ENCODE peak calls at places on chromosomes 5 and 9, in six cellular contexts. C, Y, T, O, B and K are unnamed samples.

GRCh38 chr5:176543428-176544182 is 5.5 kb upstream of the CDHR2 start:
- DNase-seq in C (peak), Y (peak), T (peak), O (no peak), B (peak), K (peak)

GRCh38 chr9:36189978-36190377 is 743 bp upstream of the CLTA start:
- DNase-seq in C (no peak), Y (no peak), T (no peak), O (no peak), B (no peak), K (no peak)

GRCh38 chr9:100217536-100217935 is 118.5 kb downstream of the INVS start:
- DNase-seq in C (no peak), Y (no peak), T (no peak), O (no peak), B (no peak), K (no peak)

GRCh38 chr5:54764102-54764501 is 221.3 kb downstream of the ESM1 start:
- DNase-seq in C (no peak), Y (no peak), T (no peak), O (no peak), B (no peak), K (no peak)

GRCh38 chr5:147966326-147966725 is 60.0 kb upstream of the C5orf46 start:
- DNase-seq in C (no peak), Y (no peak), T (no peak), O (no peak), B (no peak), K (no peak)

GRCh38 chr9:80144856-80145255 is 573.1 kb downstream of the TLE4 start:
- DNase-seq in C (no peak), Y (no peak), T (no peak), O (no peak), B (no peak), K (no peak)

GRCh38 chr9:38181216-38181615 is 112.2 kb upstream of the SHB start:
- DNase-seq in C (no peak), Y (no peak), T (no peak), O (no peak), B (no peak), K (no peak)

GRCh38 chr5:68027519-68027918 is 188.0 kb upstream of the PIK3R1 start:
- DNase-seq in C (no peak), Y (no peak), T (no peak), O (no peak), B (no peak), K (no peak)

GRCh38 chr9:75033789-75034473 is 5.8 kb upstream of the CARNMT1 start:
- DNase-seq in C (no peak), Y (no peak), T (no peak), O (no peak), B (no peak), K (no peak)

GRCh38 chr5:131595088-131596033 is 39.7 kb downstream of the RAPGEF6 start:
- DNase-seq in C (no peak), Y (no peak), T (no peak), O (no peak), B (no peak), K (no peak)

GRCh38 chr5:160894-161540 is 30.3 kb upstream of the LRRC14B start:
- DNase-seq in C (no peak), Y (no peak), T (no peak), O (no peak), B (no peak), K (no peak)